ENCODE peak calls at places on chromosomes 16 and 17, in nine cellular contexts. T, V, E, Y, S, A, L, Z and B are unnamed samples.

GRCh38 chr16:17970366-17970765 is 366.2 kb downstream of the NPIPA8 start:
- DNase-seq in T (no peak), V (no peak), E (no peak), Y (no peak), S (no peak), A (no peak), L (no peak), Z (no peak), B (no peak)

GRCh38 chr17:17445925-17446665 is 30.7 kb upstream of the MED9 start:
- DNase-seq in T (peak), V (no peak), E (peak), Y (peak), S (no peak), A (peak), L (peak), Z (no peak), B (peak)

GRCh38 chr16:82855471-82855870 is 228.7 kb downstream of the CDH13 start:
- DNase-seq in T (no peak), V (no peak), E (no peak), Y (no peak), S (no peak), A (no peak), L (peak), Z (no peak), B (peak)

GRCh38 chr16:56632160-56632847 is at the start of gene MT1M:
- DNase-seq in T (no peak), V (no peak), E (no peak), Y (no peak), S (no peak), A (no peak), L (no peak), Z (peak), B (no peak)

GRCh38 chr17:43784628-43785101 is 4.4 kb downstream of the CFAP97D1 start:
- DNase-seq in T (no peak), V (no peak), E (no peak), Y (no peak), S (no peak), A (no peak), L (peak), Z (no peak), B (no peak)

GRCh38 chr16:31088459-31089183 is at the start of gene PRSS53:
- DNase-seq in T (no peak), V (no peak), E (no peak), Y (no peak), S (no peak), A (no peak), L (no peak), Z (no peak), B (no peak)

GRCh38 chr16:86537486-86537885 is 17.5 kb downstream of the MTHFSD start:
- DNase-seq in T (no peak), V (no peak), E (no peak), Y (no peak), S (no peak), A (no peak), L (no peak), Z (no peak), B (no peak)

GRCh38 chr16:4213721-4214120 is 28.2 kb downstream of the SRL start:
- DNase-seq in T (no peak), V (no peak), E (no peak), Y (no peak), S (no peak), A (no peak), L (peak), Z (no peak), B (no peak)

GRCh38 chr17:63497708-63498483 is 21.0 kb downstream of the ACE start:
- DNase-seq in T (no peak), V (peak), E (no peak), Y (no peak), S (no peak), A (peak), L (no peak), Z (no peak), B (no peak)

GRCh38 chr17:14299261-14300093 is 1.4 kb upstream of the HS3ST3B1 start:
- DNase-seq in T (no peak), V (peak), E (no peak), Y (no peak), S (no peak), A (no peak), L (peak), Z (no peak), B (no peak)

GRCh38 chr17:47990962-47991731 is 20.2 kb downstream of the CDK5RAP3 start:
- DNase-seq in T (no peak), V (peak), E (no peak), Y (no peak), S (peak), A (no peak), L (no peak), Z (no peak), B (no peak)

GRCh38 chr17:64250211-64250835 is 12.7 kb downstream of the TEX2 start:
- DNase-seq in T (no peak), V (no peak), E (no peak), Y (no peak), S (no peak), A (no peak), L (no peak), Z (no peak), B (no peak)

GRCh38 chr17:49616086-49616485 is 40.4 kb downstream of the NXPH3 start:
- DNase-seq in T (no peak), V (no peak), E (no peak), Y (peak), S (no peak), A (no peak), L (no peak), Z (no peak), B (no peak)

GRCh38 chr17:29069526-29070041 is 26.6 kb downstream of the PIPOX start:
- DNase-seq in T (peak), V (peak), E (no peak), Y (peak), S (no peak), A (no peak), L (no peak), Z (no peak), B (no peak)

GRCh38 chr16:73006021-73006420 is 41.9 kb downstream of the ZFHX3 start:
- DNase-seq in T (no peak), V (no peak), E (no peak), Y (no peak), S (no peak), A (no peak), L (no peak), Z (no peak), B (no peak)

GRCh38 chr17:64418506-64419339 is 28.1 kb upstream of the PECAM1 start:
- DNase-seq in T (peak), V (no peak), E (peak), Y (peak), S (no peak), A (peak), L (peak), Z (no peak), B (peak)

GRCh38 chr16:69930117-69930776 is 20.9 kb upstream of the CLEC18A start:
- DNase-seq in T (no peak), V (peak), E (no peak), Y (peak), S (peak), A (peak), L (no peak), Z (peak), B (no peak)

GRCh38 chr16:85187447-85187846 is 75.2 kb upstream of the CIBAR2 start:
- DNase-seq in T (no peak), V (peak), E (no peak), Y (no peak), S (no peak), A (no peak), L (no peak), Z (no peak), B (no peak)

GRCh38 chr16:18783430-18784341 is 6.4 kb downstream of the RPS15A start:
- DNase-seq in T (no peak), V (no peak), E (no peak), Y (no peak), S (no peak), A (no peak), L (no peak), Z (no peak), B (no peak)

GRCh38 chr17:5793157-5793556 is 208.8 kb upstream of the NLRP1 start:
- DNase-seq in T (no peak), V (no peak), E (no peak), Y (no peak), S (no peak), A (no peak), L (no peak), Z (no peak), B (no peak)

GRCh38 chr17:78818152-78818846 is 22.3 kb downstream of the USP36 start:
- DNase-seq in T (no peak), V (no peak), E (no peak), Y (no peak), S (no peak), A (no peak), L (no peak), Z (no peak), B (no peak)

GRCh38 chr17:64778367-64779290 is 116.5 kb upstream of the SMURF2 start:
- DNase-seq in T (no peak), V (peak), E (no peak), Y (no peak), S (no peak), A (no peak), L (no peak), Z (peak), B (no peak)

GRCh38 chr16:81609323-81609892 is 164.8 kb downstream of the CMIP start:
- DNase-seq in T (no peak), V (no peak), E (no peak), Y (no peak), S (no peak), A (no peak), L (no peak), Z (no peak), B (no peak)
- TF ChIP-seq CTCF in T (no peak), V (no peak), E (no peak), Y (no peak), S (no peak), A (no peak), L (no peak), Z (no peak), B (no peak)

DNA sequence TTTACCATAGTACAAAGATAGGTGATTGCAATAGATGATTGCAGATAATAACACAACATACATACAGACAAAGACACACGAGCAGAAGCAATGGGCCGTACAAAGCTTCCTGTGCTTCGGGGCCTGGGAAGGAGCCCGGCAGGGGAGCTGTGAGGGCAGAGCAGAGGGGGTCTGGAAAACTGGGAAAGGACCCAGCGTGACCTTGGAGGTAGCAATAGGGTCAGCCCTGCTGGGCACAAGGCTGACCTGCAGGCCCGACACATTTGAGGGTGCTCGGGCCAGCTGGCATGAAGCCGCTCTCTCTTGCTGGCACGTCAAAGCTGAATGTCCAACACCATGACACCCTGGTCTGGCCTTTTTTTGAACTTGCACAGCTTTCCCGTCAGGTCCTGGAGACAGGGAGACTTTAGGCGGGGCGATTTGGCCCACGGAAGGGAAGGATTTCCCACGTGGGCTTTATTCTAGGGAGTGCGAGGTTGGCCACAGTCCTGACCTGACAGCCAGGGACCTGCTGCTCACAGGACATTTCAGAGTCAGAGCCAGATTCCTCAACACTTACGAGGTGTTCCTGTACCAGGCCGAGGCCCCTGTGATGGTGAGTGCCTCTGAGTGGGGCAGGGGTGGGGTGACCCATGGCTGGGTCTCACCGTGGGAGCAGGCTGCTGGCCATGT is 83.2 kb downstream of the NTN1 start:
- DNase-seq in T (no peak), V (no peak), E (no peak), Y (no peak), S (no peak), A (no peak), L (no peak), Z (peak), B (no peak)
- TF ChIP-seq CTCF in T (no peak), V (no peak), E (no peak), Y (no peak), S (no peak), A (no peak), L (no peak), Z (peak), B (no peak)

DNA sequence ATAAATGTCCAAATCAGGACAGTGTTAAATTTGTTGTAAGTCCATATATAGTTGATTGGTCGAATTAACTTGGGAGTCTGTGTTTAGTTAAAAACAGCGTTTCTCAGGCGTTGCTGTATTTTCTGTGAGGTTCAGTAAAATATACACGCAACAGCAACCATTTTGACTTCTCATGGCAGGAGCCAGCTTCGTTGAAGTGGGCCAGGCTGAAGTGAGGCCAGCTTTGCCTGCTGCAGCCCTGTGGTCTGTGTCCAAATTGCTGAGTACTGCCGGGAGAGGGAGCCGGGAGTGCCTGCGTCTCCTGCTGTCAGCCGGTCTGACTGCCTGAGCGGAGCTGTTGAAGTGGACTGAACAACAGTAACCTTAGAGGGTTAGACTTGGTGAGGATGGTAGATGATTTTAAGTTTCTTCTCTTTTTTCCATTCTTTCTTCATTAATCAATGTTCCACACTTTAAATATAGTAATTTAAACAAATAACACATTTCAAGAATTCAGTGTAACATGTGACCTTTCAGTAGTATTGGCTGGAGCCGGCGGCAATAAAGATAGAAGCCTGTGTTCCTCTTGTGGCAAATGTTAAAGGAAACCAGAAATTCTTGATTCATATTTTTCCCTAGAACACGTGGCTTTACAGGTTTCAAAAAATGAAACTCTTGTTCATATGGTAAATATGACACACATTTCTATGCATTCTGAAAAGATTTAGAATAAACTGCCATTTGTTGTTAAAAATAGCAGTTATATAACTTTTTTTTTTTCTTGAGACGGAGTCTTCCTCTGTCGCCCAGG is 37.0 kb upstream of the ZNF750 start:
- DNase-seq in T (peak), V (peak), E (peak), Y (peak), S (peak), A (peak), L (peak), Z (peak), B (peak)
- TF ChIP-seq CTCF in T (peak), V (peak), E (peak), Y (peak), S (peak), A (peak), L (peak), Z (peak), B (peak)

GRCh38 chr16:67028555-67029248 is at the start of gene CBFB:
- DNase-seq in T (peak), V (peak), E (peak), Y (peak), S (peak), A (peak), L (peak), Z (peak), B (peak)
- TF ChIP-seq CTCF in T (no peak), V (peak), E (peak), Y (no peak), S (peak), A (no peak), L (no peak), Z (peak), B (no peak)

DNA sequence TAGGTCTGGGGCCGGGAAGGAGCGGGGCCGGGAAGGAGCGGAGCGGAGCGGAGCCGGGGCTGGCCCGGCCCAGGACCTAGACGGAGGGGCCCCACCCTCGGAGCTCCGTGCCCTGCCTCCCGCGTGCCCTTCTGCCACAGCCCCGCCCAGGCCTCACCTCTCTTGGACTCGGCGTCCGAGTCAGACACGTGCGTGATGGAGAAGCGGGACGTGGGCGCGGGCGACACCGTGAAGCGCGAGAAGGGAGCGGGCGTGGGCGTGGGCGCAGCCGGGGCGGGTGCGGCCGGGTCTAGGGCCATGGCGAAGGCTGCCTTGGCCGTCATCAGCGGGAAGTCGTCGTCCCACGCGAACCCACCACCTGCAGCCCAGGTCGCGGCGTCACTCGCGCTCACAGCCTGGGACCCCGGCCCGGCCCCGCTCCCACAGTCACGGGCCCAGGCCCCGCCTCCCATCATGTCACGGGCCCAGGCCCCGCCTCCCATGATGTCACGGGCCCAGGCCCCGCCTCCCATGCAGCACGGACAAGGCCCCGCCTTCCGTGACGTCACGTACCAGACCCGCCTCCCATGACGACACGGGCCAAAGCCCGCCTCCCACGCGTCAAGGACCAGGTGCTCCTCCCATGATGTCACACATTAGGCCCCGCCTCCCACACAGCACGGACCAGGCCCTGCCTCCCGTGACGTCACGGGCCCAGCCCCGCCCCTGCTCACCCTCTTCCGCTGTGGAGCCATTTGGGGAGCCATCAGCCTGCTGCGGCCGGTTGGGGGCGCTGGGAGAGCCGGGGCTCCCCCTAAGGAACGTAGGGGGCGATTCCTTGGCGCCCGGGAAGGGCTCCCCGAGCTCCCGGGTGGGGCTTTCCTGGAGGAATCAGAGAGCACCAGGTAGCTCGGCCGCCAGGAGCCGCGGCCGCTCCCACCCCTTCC is 45.8 kb upstream of the PVALEF start:
- DNase-seq in T (peak), V (peak), E (peak), Y (peak), S (peak), A (peak), L (peak), Z (peak), B (peak)
- TF ChIP-seq CTCF in T (peak), V (peak), E (peak), Y (peak), S (peak), A (no peak), L (no peak), Z (no peak), B (no peak)

DNA sequence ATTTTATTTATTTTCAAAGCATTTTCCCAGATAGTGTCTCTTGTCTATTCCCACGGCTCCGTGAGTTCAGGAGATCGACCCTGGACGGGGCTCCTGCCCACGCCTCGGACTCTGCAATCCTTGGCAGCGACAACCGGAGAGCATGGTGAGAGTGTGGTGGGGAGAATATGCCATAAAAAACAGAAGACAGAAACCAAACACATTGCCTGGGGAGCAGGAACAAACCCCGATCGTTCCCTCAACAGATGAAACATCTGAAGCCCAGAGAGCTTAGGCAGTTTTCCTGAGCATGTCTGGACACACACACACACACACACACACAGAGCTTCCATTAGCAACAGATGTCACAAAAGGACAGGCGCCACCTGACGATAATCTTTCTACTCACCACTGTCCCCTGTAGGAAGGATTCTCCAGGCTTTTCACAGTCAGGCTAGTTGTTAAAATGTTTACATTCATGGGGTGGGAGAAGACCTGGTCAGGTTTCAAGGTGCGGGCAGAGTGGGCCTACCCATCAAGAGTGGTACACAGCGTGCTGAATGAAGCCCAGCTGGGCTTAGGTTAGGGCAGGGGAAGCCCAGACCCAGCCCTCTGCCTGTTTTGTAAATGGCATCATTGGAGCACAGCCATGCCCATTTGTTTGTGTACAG is 230.4 kb upstream of the TNRC6C start:
- DNase-seq in T (peak), V (peak), E (no peak), Y (no peak), S (no peak), A (peak), L (no peak), Z (peak), B (peak)
- TF ChIP-seq CTCF in T (peak), V (peak), E (no peak), Y (no peak), S (peak), A (peak), L (no peak), Z (peak), B (peak)

DNA sequence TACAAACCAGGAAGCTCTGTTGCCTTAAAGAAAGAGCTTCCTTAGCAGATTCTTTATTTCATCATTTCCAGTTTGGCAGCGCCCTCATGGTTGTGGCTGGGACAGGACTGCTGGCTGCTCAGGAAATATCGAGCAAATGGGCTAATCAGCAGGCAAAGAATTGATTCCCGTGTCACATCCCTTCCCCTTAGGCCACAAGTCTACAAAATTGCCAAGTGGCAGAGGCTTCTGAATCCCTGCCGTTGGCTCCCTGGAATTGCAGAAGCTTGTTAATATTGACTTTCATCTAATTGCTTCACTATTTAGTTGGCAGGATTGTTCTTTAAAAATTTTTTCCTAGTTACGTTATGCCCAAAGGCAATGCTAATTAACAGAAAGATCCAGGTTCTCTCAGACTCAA is 456.3 kb upstream of the ERCC4 start:
- DNase-seq in T (no peak), V (no peak), E (no peak), Y (no peak), S (no peak), A (no peak), L (no peak), Z (no peak), B (no peak)
- TF ChIP-seq CTCF in T (no peak), V (no peak), E (no peak), Y (no peak), S (no peak), A (no peak), L (no peak), Z (no peak), B (no peak)

GRCh38 chr17:7737601-7738000 is 20.1 kb downstream of the DNAH2 start:
- DNase-seq in T (no peak), V (no peak), E (no peak), Y (no peak), S (no peak), A (no peak), L (no peak), Z (no peak), B (no peak)
- TF ChIP-seq CTCF in T (no peak), V (no peak), E (no peak), Y (no peak), S (no peak), A (no peak), L (no peak), Z (no peak), B (no peak)